ENCODE peak calls at places on chromosome 15, in nine cellular contexts. F is epithelial cell of esophagus; W is transverse colon; A is Panc1; U is CD8-positive, alpha-beta T cell; D is HL-60; P is cardiac fibroblast; R is endothelial cell; Z is sigmoid colon. Q is an unnamed sample.

GRCh38 chr15:83285979-83286553 is 1.6 kb upstream of the BNC1 start:
- DNase-seq in U (no peak), A (no peak), R (no peak), P (peak; percentile 73), D (no peak), F (peak; percentile 78), Z (no peak), W (no peak), Q (peak; percentile 98)

GRCh38 chr15:85587707-85588441 is 206.9 kb downstream of the KLHL25 start:
- DNase-seq in A (no peak), F (peak; percentile 95), W (no peak), Z (no peak), D (no peak), U (no peak), P (peak; percentile 94), R (no peak), Q (peak; percentile 70)

GRCh38 chr15:98174286-98174685 is 213.8 kb downstream of the ARRDC4 start:
- DNase-seq in Z (no peak), P (no peak), W (peak; percentile 11), U (no peak), A (no peak), R (no peak), F (peak; percentile 66), D (no peak), Q (peak; percentile 18)

GRCh38 chr15:70910958-70911357 is 18.3 kb downstream of the LRRC49 start:
- DNase-seq in U (no peak), F (no peak), P (no peak), D (no peak), W (no peak), Z (no peak), R (no peak), A (no peak), Q (no peak)

GRCh38 chr15:90325677-90326200 is 26.3 kb upstream of the ZNF774 start:
- DNase-seq in R (no peak), U (no peak), F (peak; percentile 25), Z (peak; percentile 35), W (no peak), D (no peak), A (no peak), P (no peak), Q (no peak)

GRCh38 chr15:45112592-45113379 is 1.2 kb downstream of the DUOX2 start:
- DNase-seq in U (no peak), Z (no peak), D (no peak), P (no peak), A (no peak), F (peak; percentile 35), W (no peak), R (peak; percentile 27), Q (no peak)

GRCh38 chr15:51203797-51204196 is 109.1 kb upstream of the TNFAIP8L3 start:
- DNase-seq in A (no peak), Z (no peak), R (no peak), W (no peak), D (no peak), U (no peak), F (peak; percentile 86), P (peak; percentile 89), Q (peak; percentile 77)

GRCh38 chr15:65818927-65819562 is 27.0 kb upstream of the DENND4A start:
- DNase-seq in A (no peak), Z (no peak), W (no peak), R (no peak), P (peak; percentile 61), F (no peak), D (peak; percentile 50), U (no peak), Q (peak; percentile 23)

GRCh38 chr15:82572986-82573385 is 32.7 kb upstream of the RPS17 start:
- DNase-seq in P (no peak), W (no peak), F (no peak), R (no peak), U (no peak), A (no peak), D (no peak), Z (no peak), Q (no peak)

GRCh38 chr15:36117394-36117793 is 462.0 kb upstream of the CDIN1 start:
- DNase-seq in Z (no peak), P (no peak), A (no peak), D (no peak), F (no peak), W (no peak), U (no peak), R (no peak), Q (no peak)

GRCh38 chr15:69853572-69853971 is 244.1 kb downstream of the TLE3 start:
- DNase-seq in P (peak; percentile 85), W (no peak), F (peak; percentile 32), R (no peak), D (no peak), Z (no peak), U (no peak), A (peak; percentile 58), Q (peak; percentile 85)

GRCh38 chr15:62835351-62835750 is 207.2 kb upstream of the TPM1 start:
- DNase-seq in D (peak; percentile 61), R (no peak), F (peak; percentile 61), Z (no peak), W (no peak), P (peak; percentile 44), U (no peak), A (no peak), Q (no peak)

GRCh38 chr15:45112143-45112591 is 1.8 kb downstream of the DUOX2 start:
- DNase-seq in R (no peak), P (no peak), F (no peak), Z (no peak), A (no peak), U (no peak), D (peak; percentile 15), W (no peak), Q (no peak)

GRCh38 chr15:33358303-33358702 is 47.5 kb downstream of the RYR3 start:
- DNase-seq in F (peak; percentile 42), U (no peak), R (no peak), W (no peak), P (no peak), D (no peak), A (no peak), Z (no peak), Q (no peak)

DNA sequence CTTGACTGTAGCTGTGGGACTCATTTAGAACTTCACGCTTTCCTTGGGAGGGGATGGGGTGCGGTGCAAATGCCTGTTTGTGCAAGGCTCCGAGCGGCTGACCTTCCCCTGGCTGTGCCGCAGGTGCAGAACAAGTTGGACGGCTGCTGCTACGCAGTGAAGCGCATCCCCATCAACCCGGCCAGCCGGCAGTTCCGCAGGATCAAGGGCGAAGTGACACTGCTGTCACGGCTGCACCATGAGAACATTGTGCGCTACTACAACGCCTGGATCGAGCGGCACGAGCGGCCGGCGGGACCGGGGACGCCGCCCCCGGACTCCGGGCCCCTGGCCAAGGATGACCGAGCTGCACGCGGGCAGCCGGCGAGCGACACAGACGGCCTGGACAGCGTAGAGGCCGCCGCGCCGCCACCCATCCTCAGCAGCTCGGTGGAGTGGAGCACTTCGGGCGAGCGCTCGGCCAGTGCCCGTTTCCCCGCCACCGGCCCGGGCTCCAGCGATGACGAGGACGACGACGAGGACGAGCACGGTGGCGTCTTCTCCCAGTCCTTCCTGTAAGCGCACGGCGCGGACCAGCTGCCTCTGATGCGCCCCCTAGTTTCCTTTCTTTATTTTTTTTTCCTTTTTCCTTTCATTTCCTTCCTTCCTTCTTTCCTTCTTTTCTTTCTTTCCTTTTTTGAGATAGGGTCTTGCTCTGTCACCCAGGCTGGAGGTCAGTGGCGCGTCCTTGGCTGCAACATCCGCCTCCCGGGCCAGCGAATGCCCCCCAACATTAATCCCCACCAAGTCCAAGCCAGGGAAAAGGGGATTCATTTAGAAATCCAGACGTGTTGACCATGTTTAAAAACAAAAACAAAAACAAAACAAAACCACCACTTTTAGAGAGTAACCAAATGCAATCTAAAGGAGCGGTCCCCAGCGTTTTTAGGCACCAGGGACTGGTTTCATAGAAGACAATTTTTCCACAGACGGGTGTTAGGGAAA is 42.7 kb downstream of the EIF2AK4 start:
- DNase-seq in A (no peak), R (peak; percentile 25), F (peak; percentile 66), U (no peak), D (no peak), Z (peak; percentile 82), P (peak; percentile 74), W (peak; percentile 51), Q (peak; percentile 53)
- TF ChIP-seq CTCF in A (peak; percentile 23), R (no peak), F (peak; percentile 44), U (no peak), D (no peak), Z (peak; percentile 62), P (peak; percentile 50), W (peak; percentile 47), Q (peak; percentile 80)

DNA sequence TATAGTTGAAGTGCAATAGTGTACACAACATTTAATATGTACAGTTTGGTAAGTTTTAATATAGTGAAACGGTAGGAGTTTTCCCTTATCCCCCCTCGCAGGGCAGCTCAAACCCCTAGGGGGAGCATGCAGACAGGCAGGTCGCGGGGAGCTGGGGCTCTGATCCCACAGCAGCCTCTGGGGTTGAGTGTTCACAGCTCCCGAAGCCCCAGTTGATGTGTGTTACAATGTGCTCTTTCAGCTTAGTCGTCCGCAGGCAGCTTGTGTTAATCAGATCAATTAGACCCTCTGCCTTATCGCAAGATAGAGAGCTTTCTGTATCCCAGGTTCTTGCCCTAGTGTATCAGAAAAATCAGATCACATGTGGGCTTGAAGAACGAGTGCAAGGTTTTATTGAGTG is 143.1 kb upstream of the CHRNA7 start:
- DNase-seq in F (no peak), W (no peak), Z (no peak), A (no peak), U (no peak), P (no peak), R (peak; percentile 17), D (no peak), Q (no peak)
- TF ChIP-seq CTCF in F (no peak), W (no peak), Z (no peak), A (no peak), U (no peak), P (no peak), R (peak; percentile 13), D (no peak), Q (peak; percentile 15)

DNA sequence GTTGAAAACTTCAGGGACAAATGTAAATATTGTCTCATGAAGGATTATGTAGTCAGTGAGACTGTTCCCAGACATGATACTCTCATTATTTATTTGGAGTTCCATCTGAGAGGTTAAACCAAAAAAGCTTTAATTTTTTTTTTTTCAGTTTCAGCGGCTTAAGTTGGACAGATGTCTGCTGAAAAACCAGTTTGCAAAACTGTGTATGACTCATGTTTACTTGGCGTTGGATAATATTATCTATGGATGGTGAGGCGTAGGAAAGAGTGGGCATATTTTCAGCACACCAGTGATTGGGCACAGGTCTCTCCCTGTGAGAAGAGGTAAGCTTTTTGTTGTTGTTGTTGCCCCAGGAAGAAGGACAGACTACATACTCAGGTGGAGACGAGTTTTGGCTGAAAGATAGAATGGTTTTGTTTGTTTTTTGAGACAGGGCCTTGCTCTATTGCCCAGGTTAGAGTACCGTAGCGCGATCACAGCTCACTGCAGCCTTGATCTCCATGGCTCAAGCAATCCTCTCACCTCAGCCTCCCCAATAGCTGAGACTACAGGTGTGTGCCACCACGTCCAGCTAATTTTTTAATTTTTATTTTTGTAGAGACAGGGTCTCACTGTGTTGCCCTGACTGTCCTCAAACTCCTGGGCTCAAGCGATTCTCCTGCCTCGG is 16.4 kb upstream of the ANXA2 start:
- DNase-seq in A (no peak), F (peak; percentile 83), U (no peak), Z (no peak), D (no peak), P (peak; percentile 64), R (no peak), W (no peak), Q (peak; percentile 26)
- TF ChIP-seq CTCF in A (no peak), F (no peak), U (no peak), Z (no peak), D (no peak), P (no peak), R (no peak), W (no peak), Q (no peak)

DNA sequence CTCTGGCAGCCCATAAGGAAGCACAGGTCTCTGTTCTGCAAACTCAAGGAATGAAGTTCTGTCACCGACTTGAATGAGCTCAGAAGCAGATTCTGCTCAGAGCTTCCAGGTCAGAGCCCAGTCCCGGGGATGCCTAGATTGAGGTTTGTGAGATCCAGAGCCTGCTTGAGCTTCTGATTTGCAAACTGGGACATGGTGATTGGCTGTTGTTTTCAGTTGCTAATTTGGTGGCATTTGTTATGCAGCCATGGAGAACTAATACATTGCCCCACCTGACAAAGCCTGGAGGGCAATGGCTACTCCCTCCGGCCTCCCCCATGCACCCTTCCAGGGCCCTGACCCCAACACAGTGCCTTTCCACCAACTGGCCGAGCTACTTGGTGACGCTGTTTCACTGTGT is 379.4 kb upstream of the ATP10A start:
- DNase-seq in F (no peak), P (no peak), D (no peak), U (no peak), A (no peak), W (no peak), Z (no peak), R (no peak), Q (no peak)
- TF ChIP-seq CTCF in F (no peak), P (no peak), D (no peak), U (no peak), A (no peak), W (no peak), Z (no peak), R (no peak), Q (no peak)

Q was measured in HFFc6.